ENCODE peak calls at places on chromosomes 3 and 15, in four cellular contexts. One of them, this sample, is unnamed.

GRCh38 chr15:68806220-68807105 is 14.2 kb downstream of the ANP32A start:
- DNase-seq in K562: no peak
- DNase-seq in HepG2: no peak
- DNase-seq in A549: no peak
- DNase-seq in this sample: no peak

GRCh38 chr15:94027571-94027970 is 203.8 kb upstream of the MCTP2 start:
- DNase-seq in K562: no peak
- DNase-seq in HepG2: no peak
- DNase-seq in A549: no peak
- DNase-seq in this sample: no peak

GRCh38 chr3:142934128-142934896 is 29.2 kb downstream of the PAQR9 start:
- DNase-seq in K562: no peak
- DNase-seq in HepG2: no peak
- DNase-seq in A549: no peak
- DNase-seq in this sample: no peak

GRCh38 chr3:16362781-16363180 is 97.8 kb downstream of the OXNAD1 start:
- DNase-seq in K562: no peak
- DNase-seq in HepG2: no peak
- DNase-seq in A549: no peak
- DNase-seq in this sample: no peak

GRCh38 chr3:160739079-160739478 is 17.0 kb upstream of the PPM1L start:
- DNase-seq in K562: no peak
- DNase-seq in HepG2: no peak
- DNase-seq in A549: no peak
- DNase-seq in this sample: no peak

GRCh38 chr3:157388051-157388450 is 48.6 kb upstream of the PTX3 start:
- DNase-seq in K562: no peak
- DNase-seq in HepG2: no peak
- DNase-seq in A549: no peak
- DNase-seq in this sample: no peak

GRCh38 chr3:114411811-114412803 is 118.3 kb downstream of the TIGIT start:
- DNase-seq in K562: no peak
- DNase-seq in HepG2: peak
- DNase-seq in A549: peak
- DNase-seq in this sample: no peak

GRCh38 chr3:142165194-142165593 is 15.8 kb upstream of the TFDP2 start:
- DNase-seq in K562: no peak
- DNase-seq in HepG2: no peak
- DNase-seq in A549: no peak
- DNase-seq in this sample: no peak

GRCh38 chr3:51975857-51976549 is 1.1 kb downstream of the ABHD14A start:
- DNase-seq in K562: peak
- DNase-seq in HepG2: peak
- DNase-seq in A549: no peak
- DNase-seq in this sample: peak

GRCh38 chr15:94453227-94453626 is 221.9 kb downstream of the MCTP2 start:
- DNase-seq in K562: no peak
- DNase-seq in HepG2: no peak
- DNase-seq in A549: no peak
- DNase-seq in this sample: no peak

GRCh38 chr3:149528344-149528657 is 53.8 kb downstream of the TM4SF4 start:
- DNase-seq in K562: no peak
- DNase-seq in HepG2: no peak
- DNase-seq in A549: no peak
- DNase-seq in this sample: no peak

GRCh38 chr15:56602253-56602652 is 131.1 kb downstream of the ZNF280D start:
- DNase-seq in K562: no peak
- DNase-seq in HepG2: no peak
- DNase-seq in A549: no peak
- DNase-seq in this sample: no peak

GRCh38 chr3:126285369-126285768 is 71.8 kb downstream of the KLF15 start:
- DNase-seq in K562: no peak
- DNase-seq in HepG2: no peak
- DNase-seq in A549: no peak
- DNase-seq in this sample: no peak

GRCh38 chr3:1515842-1516241 is 423.0 kb downstream of the CNTN6 start:
- DNase-seq in K562: no peak
- DNase-seq in HepG2: no peak
- DNase-seq in A549: no peak
- DNase-seq in this sample: no peak

GRCh38 chr3:183428140-183429023 is at the start of gene MCF2L2:
- DNase-seq in K562: peak
- DNase-seq in HepG2: no peak
- DNase-seq in A549: peak
- DNase-seq in this sample: peak

GRCh38 chr3:159724627-159725026 is 264.0 kb upstream of the IL12A start:
- DNase-seq in K562: no peak
- DNase-seq in HepG2: no peak
- DNase-seq in A549: no peak
- DNase-seq in this sample: no peak

GRCh38 chr3:187044871-187045552 is 94.3 kb downstream of the RPL39L start:
- DNase-seq in K562: no peak
- DNase-seq in HepG2: no peak
- DNase-seq in A549: no peak
- DNase-seq in this sample: no peak

GRCh38 chr15:81747477-81747876 is 298.3 kb downstream of the MEX3B start:
- DNase-seq in K562: no peak
- DNase-seq in HepG2: no peak
- DNase-seq in A549: no peak
- DNase-seq in this sample: no peak

GRCh38 chr15:70910958-70911357 is 18.3 kb downstream of the LRRC49 start:
- DNase-seq in K562: no peak
- DNase-seq in HepG2: no peak
- DNase-seq in A549: no peak
- DNase-seq in this sample: no peak

GRCh38 chr3:138381413-138381901 is 33.1 kb downstream of the MRAS start:
- DNase-seq in K562: no peak
- DNase-seq in HepG2: no peak
- DNase-seq in A549: no peak
- DNase-seq in this sample: no peak

GRCh38 chr3:127699098-127699945 is 26.6 kb downstream of the ABTB1 start:
- DNase-seq in K562: no peak
- DNase-seq in HepG2: no peak
- DNase-seq in A549: no peak
- DNase-seq in this sample: no peak

GRCh38 chr15:68196445-68197169 is 8.5 kb downstream of the CALML4 start:
- DNase-seq in K562: no peak
- DNase-seq in HepG2: no peak
- DNase-seq in A549: no peak
- DNase-seq in this sample: no peak

GRCh38 chr3:155743616-155744015 is 1.3 kb downstream of the PLCH1 start:
- DNase-seq in K562: no peak
- DNase-seq in HepG2: no peak
- DNase-seq in A549: no peak
- DNase-seq in this sample: no peak

GRCh38 chr3:110928016-110928662 is 143.5 kb upstream of the NECTIN3 start:
- DNase-seq in K562: no peak
- DNase-seq in HepG2: peak
- DNase-seq in A549: no peak
- DNase-seq in this sample: no peak

GRCh38 chr15:101240364-101240763 is 11.5 kb downstream of the CHSY1 start:
- DNase-seq in K562: no peak
- DNase-seq in HepG2: no peak
- DNase-seq in A549: no peak
- DNase-seq in this sample: no peak

GRCh38 chr3:150362515-150363302 is 45.4 kb upstream of the TSC22D2 start:
- DNase-seq in K562: no peak
- DNase-seq in HepG2: peak
- DNase-seq in A549: no peak
- DNase-seq in this sample: no peak

GRCh38 chr3:8506611-8507061 is 5.0 kb downstream of the LMCD1 start:
- DNase-seq in K562: no peak
- DNase-seq in HepG2: no peak
- DNase-seq in A549: no peak
- DNase-seq in this sample: no peak

GRCh38 chr3:178001670-178002101 is 534.5 kb upstream of the KCNMB2 start:
- DNase-seq in K562: no peak
- DNase-seq in HepG2: no peak
- DNase-seq in A549: no peak
- DNase-seq in this sample: no peak

GRCh38 chr3:107430214-107431047 is 53.2 kb downstream of the CCDC54 start:
- DNase-seq in K562: no peak
- DNase-seq in HepG2: no peak
- DNase-seq in A549: no peak
- DNase-seq in this sample: no peak

GRCh38 chr3:97917813-97918536 is 54.3 kb downstream of the RIOX2 start:
- DNase-seq in K562: no peak
- DNase-seq in HepG2: peak
- DNase-seq in A549: no peak
- DNase-seq in this sample: no peak

GRCh38 chr15:101131489-101132389 is 120.1 kb downstream of the CHSY1 start:
- DNase-seq in K562: no peak
- DNase-seq in HepG2: no peak
- DNase-seq in A549: no peak
- DNase-seq in this sample: no peak

GRCh38 chr3:169489775-169490546 is 173.6 kb downstream of the MECOM start:
- DNase-seq in K562: no peak
- DNase-seq in HepG2: no peak
- DNase-seq in A549: no peak
- DNase-seq in this sample: no peak

GRCh38 chr3:6608843-6609242 is 252.1 kb upstream of the GRM7 start:
- DNase-seq in K562: peak
- DNase-seq in HepG2: no peak
- DNase-seq in A549: no peak
- DNase-seq in this sample: no peak

GRCh38 chr3:172987268-172987667 is 153.8 kb downstream of the SPATA16 start:
- DNase-seq in K562: peak
- DNase-seq in HepG2: peak
- DNase-seq in A549: no peak
- DNase-seq in this sample: peak
- TF ChIP-seq NR3C1 in K562: no peak
- TF ChIP-seq NR3C1 in HepG2: no peak
- TF ChIP-seq NR3C1 in A549: no peak
- TF ChIP-seq NR3C1 in this sample: no peak

DNA sequence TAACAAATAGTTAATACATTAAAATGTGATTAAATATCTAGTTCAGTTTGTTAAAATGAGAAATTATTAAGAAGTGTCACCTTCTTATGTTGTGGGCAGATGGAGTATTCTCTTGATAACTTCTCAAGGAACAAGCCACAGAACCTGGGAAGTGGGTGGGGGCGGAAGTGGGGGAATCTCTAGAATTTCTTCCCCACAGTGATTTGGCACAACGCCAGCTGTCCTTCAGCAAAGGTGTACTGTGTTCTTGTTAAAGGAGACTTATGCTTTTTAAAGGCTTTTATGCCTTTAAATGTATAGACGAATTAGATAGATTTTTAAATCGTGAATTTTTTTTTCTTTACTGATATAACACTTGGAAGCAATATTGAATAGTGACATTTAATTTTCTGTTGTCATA is 42.4 kb downstream of the SEC22A start:
- DNase-seq in K562: peak
- DNase-seq in HepG2: no peak
- DNase-seq in A549: no peak
- DNase-seq in this sample: no peak
- TF ChIP-seq NR3C1 in K562: no peak
- TF ChIP-seq NR3C1 in HepG2: no peak
- TF ChIP-seq NR3C1 in A549: no peak
- TF ChIP-seq NR3C1 in this sample: no peak

DNA sequence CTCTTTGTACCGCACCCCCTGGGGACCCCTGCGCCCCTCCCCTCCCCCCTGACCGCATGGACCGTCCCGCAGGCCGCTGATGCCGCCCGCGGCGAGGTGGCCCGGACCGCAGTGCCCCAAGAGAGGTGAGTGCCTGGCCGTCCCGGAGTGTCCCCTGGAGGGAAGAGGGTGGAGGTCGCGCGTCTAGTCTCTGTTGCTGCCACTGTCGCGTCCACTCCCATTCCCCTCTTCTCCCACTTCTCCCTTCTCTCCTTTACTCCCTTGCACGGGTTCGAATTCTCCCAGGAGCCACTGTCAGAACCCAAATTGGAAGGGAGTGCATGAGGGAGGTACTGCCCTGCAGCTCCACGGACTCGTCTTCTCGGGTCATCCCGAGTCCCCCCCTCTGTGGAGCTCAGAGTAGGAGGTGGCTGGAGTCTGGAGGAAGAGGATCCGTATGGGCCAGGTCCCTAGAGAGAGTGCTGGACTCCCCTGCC is 754 bp downstream of the CSK start:
- DNase-seq in K562: no peak
- DNase-seq in HepG2: no peak
- DNase-seq in A549: no peak
- DNase-seq in this sample: no peak
- TF ChIP-seq NR3C1 in K562: no peak
- TF ChIP-seq NR3C1 in HepG2: no peak
- TF ChIP-seq NR3C1 in A549: no peak
- TF ChIP-seq NR3C1 in this sample: no peak

GRCh38 chr3:21795863-21796392 is 44.9 kb upstream of the ZNF385D start:
- DNase-seq in K562: no peak
- DNase-seq in HepG2: no peak
- DNase-seq in A549: no peak
- DNase-seq in this sample: no peak
- TF ChIP-seq NR3C1 in K562: no peak
- TF ChIP-seq NR3C1 in HepG2: no peak
- TF ChIP-seq NR3C1 in A549: no peak
- TF ChIP-seq NR3C1 in this sample: no peak

GRCh38 chr3:175741951-175742350 is 882.8 kb downstream of the NAALADL2 start:
- DNase-seq in K562: no peak
- DNase-seq in HepG2: no peak
- DNase-seq in A549: no peak
- DNase-seq in this sample: no peak
- TF ChIP-seq NR3C1 in K562: no peak
- TF ChIP-seq NR3C1 in HepG2: no peak
- TF ChIP-seq NR3C1 in A549: no peak
- TF ChIP-seq NR3C1 in this sample: no peak

GRCh38 chr15:39731266-39731665 is 51.4 kb downstream of the FSIP1 start:
- DNase-seq in K562: no peak
- DNase-seq in HepG2: no peak
- DNase-seq in A549: no peak
- DNase-seq in this sample: no peak

GRCh38 chr15:39729500-39729899 is 53.1 kb downstream of the FSIP1 start:
- DNase-seq in K562: no peak
- DNase-seq in HepG2: no peak
- DNase-seq in A549: no peak
- DNase-seq in this sample: no peak

GRCh38 chr15:39730552-39730951 is 52.1 kb downstream of the FSIP1 start:
- DNase-seq in K562: no peak
- DNase-seq in HepG2: peak
- DNase-seq in A549: peak
- DNase-seq in this sample: no peak

DNA sequence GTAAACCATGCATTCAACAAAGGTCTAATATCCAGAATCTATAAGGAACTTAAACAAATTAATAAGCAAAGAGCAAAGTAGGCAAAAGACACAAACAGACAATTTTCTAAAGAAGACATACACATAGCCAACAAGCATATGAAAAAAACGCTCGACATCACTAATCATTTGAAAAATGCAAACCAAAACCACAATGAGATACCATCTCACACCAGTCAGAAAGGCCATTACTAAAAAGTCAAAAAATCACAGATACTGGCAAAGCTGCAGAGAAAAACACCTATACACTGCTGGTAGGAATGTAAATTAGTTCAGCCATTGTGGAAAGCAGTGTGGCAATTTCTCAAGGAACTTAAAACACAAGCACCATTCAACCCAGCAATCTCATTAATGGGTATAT is 53.8 kb downstream of the FSIP1 start:
- DNase-seq in K562: no peak
- DNase-seq in HepG2: no peak
- DNase-seq in A549: no peak
- DNase-seq in this sample: no peak
- TF ChIP-seq NR3C1 in K562: no peak
- TF ChIP-seq NR3C1 in HepG2: no peak
- TF ChIP-seq NR3C1 in A549: no peak
- TF ChIP-seq NR3C1 in this sample: no peak

GRCh38 chr3:45321607-45322391 is 66.6 kb upstream of the LARS2 start:
- DNase-seq in K562: no peak
- DNase-seq in HepG2: no peak
- DNase-seq in A549: no peak
- DNase-seq in this sample: no peak
- TF ChIP-seq NR3C1 in K562: no peak
- TF ChIP-seq NR3C1 in HepG2: no peak
- TF ChIP-seq NR3C1 in A549: no peak
- TF ChIP-seq NR3C1 in this sample: no peak

This sample was measured in WTC11.